ENCODE peak calls at places on chromosomes 5 and 9, in four cellular contexts. U is lung, V is IMR-90, Z is right atrium auricular region. X is an unnamed sample. For H3K4me1, the result is how much of the 10 kb centered on the place peaks cover.

GRCh38 chr5:173278641-173279040 is 43.6 kb upstream of the NKX2-5 start:
- DNase-seq in U (no peak), Z (no peak), V (no peak), X (no peak)

GRCh38 chr5:22699319-22699718 is 153.8 kb downstream of the CDH12 start:
- DNase-seq in Z (no peak), V (peak), U (no peak), X (no peak)

GRCh38 chr5:181173420-181174342 is 26.3 kb downstream of the OR2V2 start:
- DNase-seq in U (no peak), V (peak), Z (no peak), X (no peak)

GRCh38 chr5:67577424-67577823 is 380.8 kb upstream of the CD180 start:
- DNase-seq in V (peak), Z (no peak), U (no peak), X (no peak)

GRCh38 chr9:85521331-85522197 is 220.2 kb downstream of the AGTPBP1 start:
- DNase-seq in V (no peak), Z (no peak), U (no peak), X (no peak)

GRCh38 chr5:68320094-68320986 is 104.8 kb downstream of the PIK3R1 start:
- DNase-seq in U (no peak), V (no peak), Z (no peak), X (no peak)

GRCh38 chr5:172113036-172113435 is 75.0 kb downstream of the STK10 start:
- DNase-seq in Z (no peak), U (no peak), V (no peak), X (no peak)

GRCh38 chr9:87549774-87550173 is 52.1 kb downstream of the DAPK1 start:
- DNase-seq in V (no peak), Z (no peak), U (no peak), X (no peak)

GRCh38 chr5:133735346-133735745 is 123.0 kb upstream of the FSTL4 start:
- DNase-seq in Z (no peak), V (peak), U (no peak), X (no peak)

GRCh38 chr9:126669108-126669507 is 55.4 kb downstream of the LMX1B start:
- DNase-seq in Z (no peak), U (no peak), V (no peak), X (no peak)

GRCh38 chr5:123599171-123599570 is 87.2 kb downstream of the CSNK1G3 start:
- DNase-seq in Z (no peak), V (peak), U (no peak), X (no peak)

GRCh38 chr5:157390179-157390923 is 69.7 kb upstream of the NIPAL4 start:
- DNase-seq in Z (no peak), V (peak), U (peak), X (peak)

GRCh38 chr5:178196986-178197385 is 7.3 kb upstream of the HNRNPAB start:
- DNase-seq in U (no peak), Z (no peak), V (no peak), X (peak)

GRCh38 chr5:158860706-158861105 is 239.0 kb downstream of the EBF1 start:
- DNase-seq in V (no peak), U (no peak), Z (no peak), X (no peak)

GRCh38 chr9:69433426-69433825 is 108.4 kb downstream of the ENTREP1 start:
- DNase-seq in U (no peak), V (peak), Z (no peak), X (no peak)

GRCh38 chr5:88675758-88676636 is 207.0 kb downstream of the MEF2C start:
- DNase-seq in V (peak), Z (no peak), U (no peak), X (no peak)

GRCh38 chr5:53399921-53400697 is 80.3 kb upstream of the FST start:
- DNase-seq in V (no peak), Z (no peak), U (no peak), X (no peak)

GRCh38 chr5:149799119-149799623 is 69.1 kb downstream of the PPARGC1B start:
- DNase-seq in U (no peak), Z (peak), V (peak), X (peak)

GRCh38 chr5:144390133-144390532 is 219.5 kb downstream of the KCTD16 start:
- DNase-seq in Z (no peak), V (peak), U (no peak), X (no peak)

GRCh38 chr5:157476699-157477408 is 16.8 kb downstream of the NIPAL4 start:
- DNase-seq in Z (no peak), U (no peak), V (peak), X (no peak)

GRCh38 chr9:127123239-127123935 is 952 bp upstream of the ANGPTL2 start:
- DNase-seq in Z (no peak), U (no peak), V (no peak), X (peak)

GRCh38 chr9:212265-212664 is 2.4 kb upstream of the DOCK8 start:
- DNase-seq in Z (no peak), V (no peak), U (no peak), X (no peak)

GRCh38 chr5:87156631-87157030 is 111.1 kb upstream of the RASA1 start:
- DNase-seq in U (no peak), Z (no peak), V (no peak), X (no peak)

GRCh38 chr5:133362438-133362837 is 249.9 kb downstream of the FSTL4 start:
- DNase-seq in Z (peak), V (no peak), U (no peak), X (no peak)

GRCh38 chr5:142753114-142753764 is 16.9 kb upstream of the ARHGAP26 start:
- DNase-seq in U (peak), V (no peak), Z (peak), X (peak)

GRCh38 chr9:130289711-130290241 is 24.2 kb downstream of the HMCN2 start:
- DNase-seq in U (no peak), Z (no peak), V (no peak), X (no peak)

GRCh38 chr5:56128166-56128565 is 105.0 kb downstream of the ANKRD55 start:
- DNase-seq in U (no peak), V (no peak), Z (no peak), X (no peak)

GRCh38 chr9:20200900-20201495 is 412.2 kb upstream of the SLC24A2 start:
- DNase-seq in U (no peak), V (no peak), Z (no peak), X (no peak)

GRCh38 chr9:128127568-128127989 is at the start of gene PTGES2:
- DNase-seq in U (peak), V (peak), Z (peak), X (peak)

GRCh38 chr5:60597570-60597969 is 102.4 kb downstream of the DEPDC1B start:
- DNase-seq in U (no peak), V (no peak), Z (no peak), X (no peak)

GRCh38 chr5:1763548-1763911 is 36.1 kb downstream of the MRPL36 start:
- DNase-seq in U (no peak), Z (no peak), V (peak), X (peak)

GRCh38 chr5:132207783-132208182 is 19.9 kb downstream of the P4HA2 start:
- DNase-seq in U (no peak), Z (peak), V (no peak), X (no peak)

GRCh38 chr9:95305770-95306492 is 11.6 kb downstream of the FANCC start:
- DNase-seq in Z (no peak), V (peak), U (no peak), X (no peak)

GRCh38 chr5:68656936-68657857 is 436.6 kb upstream of the SLC30A5 start:
- DNase-seq in U (no peak), Z (no peak), V (no peak), X (no peak)

DNA sequence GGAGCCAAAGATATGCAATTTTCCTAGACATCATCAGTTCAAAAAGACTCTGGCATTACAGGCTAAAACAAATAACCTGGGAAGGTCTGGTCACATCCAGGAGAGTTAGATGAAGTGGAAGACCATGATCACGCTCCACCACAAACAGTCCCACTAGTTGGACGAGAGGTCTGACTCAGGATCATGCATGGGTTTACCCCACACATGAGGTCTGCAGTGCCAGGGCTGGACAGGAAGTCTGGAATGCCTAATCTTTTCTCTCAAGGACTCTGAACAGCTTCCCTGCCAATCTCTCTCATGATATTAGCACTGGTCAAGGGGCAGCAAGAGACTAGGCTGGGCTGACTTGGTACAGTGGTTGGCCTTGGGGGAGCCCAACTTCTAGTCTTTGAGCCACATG is 7.1 kb downstream of the PRUNE2 start:
- DNase-seq in U (no peak), Z (no peak), V (no peak), X (no peak)
- H3K4me1 ChIP-seq in U (under half), Z (under half), V (under half), X (under half)

GRCh38 chr5:145830594-145830993 is 4.5 kb downstream of the PRELID2 start:
- DNase-seq in Z (no peak), V (peak), U (no peak), X (no peak)
- H3K4me1 ChIP-seq in Z (under half), V (under half), U (under half), X (under half)

GRCh38 chr9:33225319-33226152 is 14.4 kb upstream of the SPINK4 start:
- DNase-seq in U (peak), Z (peak), V (peak), X (peak)
- H3K4me1 ChIP-seq in U (under half), Z (under half), V (under half), X (under half)

GRCh38 chr9:112325127-112325526 is 8.3 kb downstream of the PTBP3 start:
- DNase-seq in Z (no peak), V (no peak), U (no peak), X (no peak)
- H3K4me1 ChIP-seq in Z (under half), V (under half), U (under half), X (under half)